ENCODE peak calls at places on chromosomes 7 and 10, in eight cellular contexts. B is A549, M is IMR-90, D is HCT116, I is SK-N-SH, W is GM12878, X is K562, T is HepG2. F is an unnamed sample.

GRCh38 chr10:132489704-132490534 is 47.7 kb upstream of the INPP5A start:
- DNase-seq in T (no peak), W (no peak), X (no peak), B (no peak), I (no peak), M (no peak), D (no peak), F (no peak)

GRCh38 chr10:27547047-27547446 is 42.9 kb downstream of the RAB18 start:
- DNase-seq in B (no peak), I (no peak), T (no peak), M (no peak), W (no peak), D (no peak), X (no peak), F (no peak)

GRCh38 chr10:90306187-90306586 is 551.7 kb downstream of the HTR7 start:
- DNase-seq in W (no peak), M (peak; percentile 94), X (no peak), T (no peak), I (no peak), D (peak; percentile 77), B (no peak), F (no peak)

GRCh38 chr7:4760952-4761351 is 14.5 kb upstream of the AP5Z1 start:
- DNase-seq in B (no peak), I (no peak), D (no peak), T (no peak), W (no peak), X (no peak), M (no peak), F (no peak)

GRCh38 chr7:55405856-55406541 is 40.9 kb downstream of the LANCL2 start:
- DNase-seq in M (no peak), I (no peak), D (no peak), T (no peak), X (no peak), W (no peak), B (no peak), F (no peak)

GRCh38 chr10:43046288-43046991 is 30.4 kb upstream of the RET start:
- DNase-seq in I (no peak), B (no peak), T (no peak), D (no peak), W (no peak), M (no peak), X (peak; percentile 24), F (no peak)

GRCh38 chr10:51724038-51724437 is 24.6 kb upstream of the CSTF2T start:
- DNase-seq in B (no peak), D (no peak), T (no peak), M (no peak), I (no peak), X (no peak), W (no peak), F (no peak)

GRCh38 chr7:114087674-114088539 is 169.1 kb upstream of the PPP1R3A start:
- DNase-seq in D (no peak), M (no peak), T (no peak), W (no peak), I (peak; percentile 11), B (no peak), X (no peak), F (no peak)

GRCh38 chr10:129761573-129761972 is 202.5 kb downstream of the EBF3 start:
- DNase-seq in T (no peak), B (no peak), M (no peak), X (no peak), W (no peak), I (no peak), D (no peak), F (peak; percentile 17)

GRCh38 chr10:109428775-109429480 is 494.4 kb downstream of the XPNPEP1 start:
- DNase-seq in W (no peak), T (no peak), X (no peak), B (no peak), I (no peak), D (no peak), M (no peak), F (no peak)

GRCh38 chr7:33517191-33517590 is 387.8 kb downstream of the BBS9 start:
- DNase-seq in T (no peak), W (no peak), D (no peak), I (no peak), X (no peak), M (no peak), B (no peak), F (no peak)

GRCh38 chr7:39700165-39700564 is 76.8 kb downstream of the RALA start:
- DNase-seq in I (no peak), X (no peak), M (no peak), B (no peak), T (no peak), W (no peak), D (no peak), F (no peak)

GRCh38 chr7:45601816-45602540 is 27.8 kb downstream of the ADCY1 start:
- DNase-seq in I (no peak), W (no peak), X (no peak), D (no peak), T (no peak), B (no peak), M (no peak), F (peak; percentile 31)

DNA sequence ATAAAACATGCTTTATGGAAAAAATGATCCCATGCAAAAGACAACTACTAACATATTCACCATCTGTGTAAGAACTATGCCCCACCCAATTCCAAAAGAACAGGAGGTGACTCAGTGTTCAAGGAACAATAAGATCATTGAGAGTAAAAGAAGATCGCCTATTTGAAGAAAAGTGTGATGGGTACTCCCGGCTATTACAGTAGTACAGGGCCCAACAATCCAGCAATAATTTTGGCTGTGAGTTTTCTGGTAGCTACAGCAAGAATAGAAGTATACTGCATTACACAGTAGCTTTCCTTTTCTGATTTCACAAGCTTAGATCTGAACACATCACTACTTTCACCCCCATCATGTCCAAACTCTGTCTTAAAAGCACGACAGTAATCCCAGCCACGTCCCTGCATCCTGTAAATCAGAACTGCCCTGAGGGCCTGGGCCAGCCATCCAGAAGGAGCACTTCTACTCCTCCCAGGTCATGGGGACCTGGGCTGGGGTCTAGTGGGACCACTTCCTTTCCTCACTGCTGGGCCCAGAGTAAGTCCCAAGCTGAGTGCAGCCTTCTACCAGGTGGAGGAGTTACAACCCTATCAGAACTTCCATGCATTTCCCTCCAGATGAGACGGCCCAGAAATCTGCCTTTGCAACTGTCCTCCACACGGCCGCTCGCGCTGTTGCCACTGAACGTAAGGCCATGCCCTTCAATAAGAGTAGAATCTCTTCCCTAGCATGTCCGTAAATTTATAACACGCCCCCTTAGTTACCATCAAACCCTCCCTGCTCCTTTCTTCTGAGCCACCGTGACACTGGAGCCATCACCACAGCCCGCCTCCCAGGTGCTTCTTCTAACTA is 7.9 kb downstream of the ESYT2 start:
- DNase-seq in X (peak; percentile 70), B (peak; percentile 67), W (no peak), I (no peak), T (peak; percentile 55), M (peak; percentile 75), D (peak; percentile 90), F (no peak)
- H3K4me1 ChIP-seq in X (peaks cover 57% of the 10 kb centered on the region), B (peaks cover 70% of the 10 kb centered on the region), W (peaks cover 26% of the 10 kb centered on the region), I (peaks cover 48% of the 10 kb centered on the region), T (peaks cover 78% of the 10 kb centered on the region), M (peaks cover 10% of the 10 kb centered on the region), D (peaks cover 55% of the 10 kb centered on the region), F (peaks cover 5% of the 10 kb centered on the region)

DNA sequence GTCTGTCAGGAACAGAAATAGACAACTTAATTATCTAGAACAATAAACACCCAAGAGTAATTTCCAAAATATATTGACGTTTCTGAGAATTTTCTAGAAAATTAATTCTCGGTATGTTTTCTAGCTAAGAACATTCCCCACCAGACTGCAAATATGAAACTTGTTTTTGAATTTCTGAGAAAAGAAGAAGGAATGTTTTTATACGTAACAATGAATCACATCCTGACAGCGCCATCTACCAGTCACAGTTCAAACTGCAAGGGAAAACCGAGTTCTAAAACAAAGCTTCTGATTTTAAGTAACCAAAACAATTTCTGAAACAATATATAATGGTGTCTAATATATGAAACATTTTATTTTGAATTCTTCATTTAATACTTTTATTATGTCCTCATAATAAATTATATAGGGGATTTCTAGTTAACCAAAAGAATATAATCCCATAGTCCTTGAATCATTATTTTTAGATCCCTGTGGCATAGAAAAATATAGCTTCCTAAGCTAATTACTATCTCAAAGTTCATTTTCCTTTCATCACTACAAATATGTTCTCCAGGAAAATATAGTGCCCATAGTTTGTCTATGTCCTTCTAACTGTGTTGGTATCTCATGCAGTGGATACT is 34.5 kb upstream of the MEOX2 start:
- DNase-seq in D (peak; percentile 41), W (no peak), T (peak; percentile 2), X (peak; percentile 20), I (peak; percentile 5), M (peak; percentile 53), B (peak; percentile 2), F (no peak)
- TF ChIP-seq RAD21 in D (peak; percentile 70), W (peak; percentile 57), T (no peak), X (peak; percentile 47), I (peak; percentile 83), M (peak; percentile 63), B (peak; percentile 68), F (peak; percentile 69)

GRCh38 chr10:71771204-71771603 is 2.1 kb downstream of the VSIR start:
- DNase-seq in W (no peak), T (no peak), I (no peak), D (no peak), B (no peak), X (no peak), M (no peak), F (no peak)
- H3K4me1 ChIP-seq in W (peaks cover 65% of the 10 kb centered on the region), T (peaks cover 33% of the 10 kb centered on the region), I (peaks cover 27% of the 10 kb centered on the region), D (peaks cover 66% of the 10 kb centered on the region), B (peaks cover 69% of the 10 kb centered on the region), X (peaks cover 43% of the 10 kb centered on the region), M (peaks cover 50% of the 10 kb centered on the region), F (peaks cover 2% of the 10 kb centered on the region)

DNA sequence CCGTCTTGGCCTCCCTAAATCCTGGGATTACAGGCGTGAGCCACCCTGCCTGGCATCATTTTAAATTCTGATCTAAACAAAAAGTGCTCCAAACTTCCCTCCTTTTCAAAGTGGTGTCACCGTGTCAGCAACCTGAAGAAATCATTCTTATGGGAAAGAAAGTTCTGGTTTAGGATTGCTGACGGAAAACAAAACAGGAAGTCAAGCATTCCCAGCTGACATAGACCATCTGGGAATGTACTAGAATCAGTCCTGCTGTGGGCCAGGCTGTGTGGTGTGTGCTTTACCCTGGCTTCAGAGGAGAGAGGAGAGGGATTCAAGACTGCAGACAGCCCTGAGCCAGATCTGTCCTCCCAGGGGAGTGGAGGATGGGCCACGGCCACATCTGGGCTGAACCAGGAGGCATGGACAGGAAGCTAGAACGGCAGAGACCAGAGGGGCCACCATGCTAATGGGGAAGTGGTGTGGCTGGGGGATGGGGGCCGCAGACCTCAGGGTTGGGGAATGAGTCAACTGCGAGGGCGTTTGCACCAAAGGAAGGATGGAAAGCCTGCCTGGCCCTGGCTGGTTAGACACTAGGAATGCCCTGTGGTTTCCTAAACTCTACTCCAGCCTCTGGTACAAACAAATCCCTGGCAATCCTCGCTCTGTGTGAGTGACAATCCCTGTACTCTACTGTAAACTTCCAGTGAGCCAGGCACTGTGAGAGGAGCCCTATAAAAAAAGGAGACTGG is 16.7 kb upstream of the CLIP2 start:
- DNase-seq in I (peak; percentile 68), T (no peak), W (peak; percentile 97), B (no peak), D (no peak), X (peak; percentile 86), M (peak; percentile 97), F (no peak)
- TF ChIP-seq RAD21 in I (no peak), T (no peak), W (peak; percentile 32), B (no peak), D (no peak), X (no peak), M (no peak), F (no peak)